ENCODE peak calls at places on chromosomes 12 and 14, in eight cellular contexts. One of them, this sample, is unnamed.

GRCh38 chr12:84910549-84911241 is 1.9 kb downstream of the SLC6A15 start:
- DNase-seq in upper lobe of right lung: peak; percentile 62
- DNase-seq in lung: no peak
- DNase-seq in astrocyte of the spinal cord: peak; percentile 63
- DNase-seq in foreskin keratinocyte: peak; percentile 61
- DNase-seq in bronchial epithelial cell: no peak
- DNase-seq in gastrocnemius medialis: no peak
- DNase-seq in astrocyte of the cerebellum: no peak
- DNase-seq in this sample: no peak

GRCh38 chr12:18998343-18999270 is 130.9 kb upstream of the PLEKHA5 start:
- DNase-seq in astrocyte of the cerebellum: peak; percentile 38
- DNase-seq in bronchial epithelial cell: peak; percentile 90
- DNase-seq in upper lobe of right lung: no peak
- DNase-seq in lung: peak; percentile 33
- DNase-seq in foreskin keratinocyte: peak; percentile 92
- DNase-seq in gastrocnemius medialis: no peak
- DNase-seq in astrocyte of the spinal cord: peak; percentile 61
- DNase-seq in this sample: peak; percentile 85

GRCh38 chr14:69901113-69901951 is 22.1 kb downstream of the SMOC1 start:
- DNase-seq in bronchial epithelial cell: peak; percentile 63
- DNase-seq in astrocyte of the cerebellum: peak; percentile 33
- DNase-seq in astrocyte of the spinal cord: no peak
- DNase-seq in lung: no peak
- DNase-seq in upper lobe of right lung: no peak
- DNase-seq in foreskin keratinocyte: peak; percentile 49
- DNase-seq in gastrocnemius medialis: no peak
- DNase-seq in this sample: no peak

GRCh38 chr12:91219919-91220318 is 37.3 kb upstream of the DCN start:
- DNase-seq in upper lobe of right lung: no peak
- DNase-seq in gastrocnemius medialis: no peak
- DNase-seq in lung: no peak
- DNase-seq in astrocyte of the cerebellum: no peak
- DNase-seq in foreskin keratinocyte: peak; percentile 71
- DNase-seq in astrocyte of the spinal cord: no peak
- DNase-seq in bronchial epithelial cell: peak; percentile 72
- DNase-seq in this sample: no peak

GRCh38 chr14:90871605-90872233 is 55.5 kb upstream of the TTC7B start:
- DNase-seq in bronchial epithelial cell: peak; percentile 91
- DNase-seq in foreskin keratinocyte: peak; percentile 85
- DNase-seq in astrocyte of the cerebellum: peak; percentile 26
- DNase-seq in upper lobe of right lung: no peak
- DNase-seq in astrocyte of the spinal cord: peak; percentile 55
- DNase-seq in gastrocnemius medialis: no peak
- DNase-seq in lung: no peak
- DNase-seq in this sample: peak; percentile 26

GRCh38 chr12:132638541-132639408 is 20.2 kb downstream of the P2RX2 start:
- DNase-seq in bronchial epithelial cell: peak; percentile 44
- DNase-seq in upper lobe of right lung: no peak
- DNase-seq in foreskin keratinocyte: peak; percentile 32
- DNase-seq in astrocyte of the cerebellum: no peak
- DNase-seq in astrocyte of the spinal cord: peak; percentile 51
- DNase-seq in lung: no peak
- DNase-seq in gastrocnemius medialis: peak; percentile 48
- DNase-seq in this sample: peak; percentile 53

GRCh38 chr12:52394836-52395405 is 9.5 kb upstream of the KRT84 start:
- DNase-seq in upper lobe of right lung: peak; percentile 57
- DNase-seq in lung: no peak
- DNase-seq in astrocyte of the spinal cord: no peak
- DNase-seq in gastrocnemius medialis: no peak
- DNase-seq in foreskin keratinocyte: no peak
- DNase-seq in bronchial epithelial cell: no peak
- DNase-seq in astrocyte of the cerebellum: no peak
- DNase-seq in this sample: no peak

GRCh38 chr12:53325539-53326061 is 4.2 kb upstream of the AAAS start:
- DNase-seq in upper lobe of right lung: peak; percentile 70
- DNase-seq in lung: no peak
- DNase-seq in astrocyte of the cerebellum: no peak
- DNase-seq in bronchial epithelial cell: no peak
- DNase-seq in gastrocnemius medialis: peak; percentile 30
- DNase-seq in foreskin keratinocyte: no peak
- DNase-seq in astrocyte of the spinal cord: no peak
- DNase-seq in this sample: no peak

GRCh38 chr12:27524489-27524835 is 456 bp downstream of the PPFIBP1 start:
- DNase-seq in astrocyte of the spinal cord: no peak
- DNase-seq in gastrocnemius medialis: no peak
- DNase-seq in foreskin keratinocyte: no peak
- DNase-seq in lung: no peak
- DNase-seq in astrocyte of the cerebellum: no peak
- DNase-seq in bronchial epithelial cell: no peak
- DNase-seq in upper lobe of right lung: no peak
- DNase-seq in this sample: no peak

GRCh38 chr12:27524839-27525238 is 833 bp downstream of the PPFIBP1 start:
- DNase-seq in astrocyte of the spinal cord: peak; percentile 61
- DNase-seq in astrocyte of the cerebellum: no peak
- DNase-seq in bronchial epithelial cell: peak; percentile 35
- DNase-seq in foreskin keratinocyte: peak; percentile 35
- DNase-seq in gastrocnemius medialis: no peak
- DNase-seq in lung: no peak
- DNase-seq in upper lobe of right lung: no peak
- DNase-seq in this sample: peak; percentile 35

GRCh38 chr12:27525373-27525772 is 1.4 kb downstream of the PPFIBP1 start:
- DNase-seq in upper lobe of right lung: no peak
- DNase-seq in lung: no peak
- DNase-seq in astrocyte of the spinal cord: peak; percentile 82
- DNase-seq in foreskin keratinocyte: peak; percentile 74
- DNase-seq in bronchial epithelial cell: peak; percentile 86
- DNase-seq in gastrocnemius medialis: no peak
- DNase-seq in astrocyte of the cerebellum: no peak
- DNase-seq in this sample: peak; percentile 59

GRCh38 chr12:27523305-27523641 is 733 bp upstream of the PPFIBP1 start:
- DNase-seq in upper lobe of right lung: no peak
- DNase-seq in foreskin keratinocyte: no peak
- DNase-seq in bronchial epithelial cell: no peak
- DNase-seq in astrocyte of the spinal cord: no peak
- DNase-seq in gastrocnemius medialis: no peak
- DNase-seq in lung: no peak
- DNase-seq in astrocyte of the cerebellum: no peak
- DNase-seq in this sample: peak; percentile 6

GRCh38 chr12:27523642-27524488 is at the start of gene PPFIBP1:
- DNase-seq in gastrocnemius medialis: peak; percentile 99
- DNase-seq in lung: peak; percentile 100
- DNase-seq in bronchial epithelial cell: peak; percentile 96
- DNase-seq in astrocyte of the cerebellum: peak; percentile 95
- DNase-seq in foreskin keratinocyte: peak; percentile 98
- DNase-seq in upper lobe of right lung: peak; percentile 99
- DNase-seq in astrocyte of the spinal cord: peak; percentile 99
- DNase-seq in this sample: peak; percentile 99
- TF ChIP-seq CTCF in gastrocnemius medialis: no peak
- TF ChIP-seq CTCF in lung: no peak
- TF ChIP-seq CTCF in bronchial epithelial cell: peak; percentile 50
- TF ChIP-seq CTCF in astrocyte of the cerebellum: peak; percentile 40
- TF ChIP-seq CTCF in foreskin keratinocyte: peak; percentile 52
- TF ChIP-seq CTCF in upper lobe of right lung: peak; percentile 26
- TF ChIP-seq CTCF in astrocyte of the spinal cord: peak; percentile 38
- TF ChIP-seq CTCF in this sample: peak; percentile 39

GRCh38 chr12:57523706-57524614 is 1.3 kb downstream of the MBD6 start:
- DNase-seq in lung: no peak
- DNase-seq in upper lobe of right lung: no peak
- DNase-seq in bronchial epithelial cell: no peak
- DNase-seq in astrocyte of the cerebellum: no peak
- DNase-seq in astrocyte of the spinal cord: no peak
- DNase-seq in gastrocnemius medialis: no peak
- DNase-seq in foreskin keratinocyte: no peak
- DNase-seq in this sample: no peak

GRCh38 chr12:57521475-57522018 is 1.1 kb upstream of the MBD6 start:
- DNase-seq in astrocyte of the cerebellum: no peak
- DNase-seq in gastrocnemius medialis: peak; percentile 73
- DNase-seq in astrocyte of the spinal cord: peak; percentile 58
- DNase-seq in bronchial epithelial cell: peak; percentile 52
- DNase-seq in lung: no peak
- DNase-seq in upper lobe of right lung: peak; percentile 77
- DNase-seq in foreskin keratinocyte: no peak
- DNase-seq in this sample: no peak

GRCh38 chr12:57520008-57520726 is at the start of gene DDIT3:
- DNase-seq in bronchial epithelial cell: peak; percentile 88
- DNase-seq in upper lobe of right lung: peak; percentile 100
- DNase-seq in foreskin keratinocyte: peak; percentile 95
- DNase-seq in gastrocnemius medialis: peak; percentile 100
- DNase-seq in lung: peak; percentile 99
- DNase-seq in astrocyte of the cerebellum: peak; percentile 94
- DNase-seq in astrocyte of the spinal cord: peak; percentile 99
- DNase-seq in this sample: peak; percentile 96

GRCh38 chr12:57522887-57523705 is 472 bp downstream of the MBD6 start:
- DNase-seq in astrocyte of the cerebellum: no peak
- DNase-seq in astrocyte of the spinal cord: peak; percentile 56
- DNase-seq in foreskin keratinocyte: no peak
- DNase-seq in lung: peak; percentile 76
- DNase-seq in bronchial epithelial cell: peak; percentile 29
- DNase-seq in upper lobe of right lung: peak; percentile 89
- DNase-seq in gastrocnemius medialis: peak; percentile 66
- DNase-seq in this sample: peak; percentile 28

DNA sequence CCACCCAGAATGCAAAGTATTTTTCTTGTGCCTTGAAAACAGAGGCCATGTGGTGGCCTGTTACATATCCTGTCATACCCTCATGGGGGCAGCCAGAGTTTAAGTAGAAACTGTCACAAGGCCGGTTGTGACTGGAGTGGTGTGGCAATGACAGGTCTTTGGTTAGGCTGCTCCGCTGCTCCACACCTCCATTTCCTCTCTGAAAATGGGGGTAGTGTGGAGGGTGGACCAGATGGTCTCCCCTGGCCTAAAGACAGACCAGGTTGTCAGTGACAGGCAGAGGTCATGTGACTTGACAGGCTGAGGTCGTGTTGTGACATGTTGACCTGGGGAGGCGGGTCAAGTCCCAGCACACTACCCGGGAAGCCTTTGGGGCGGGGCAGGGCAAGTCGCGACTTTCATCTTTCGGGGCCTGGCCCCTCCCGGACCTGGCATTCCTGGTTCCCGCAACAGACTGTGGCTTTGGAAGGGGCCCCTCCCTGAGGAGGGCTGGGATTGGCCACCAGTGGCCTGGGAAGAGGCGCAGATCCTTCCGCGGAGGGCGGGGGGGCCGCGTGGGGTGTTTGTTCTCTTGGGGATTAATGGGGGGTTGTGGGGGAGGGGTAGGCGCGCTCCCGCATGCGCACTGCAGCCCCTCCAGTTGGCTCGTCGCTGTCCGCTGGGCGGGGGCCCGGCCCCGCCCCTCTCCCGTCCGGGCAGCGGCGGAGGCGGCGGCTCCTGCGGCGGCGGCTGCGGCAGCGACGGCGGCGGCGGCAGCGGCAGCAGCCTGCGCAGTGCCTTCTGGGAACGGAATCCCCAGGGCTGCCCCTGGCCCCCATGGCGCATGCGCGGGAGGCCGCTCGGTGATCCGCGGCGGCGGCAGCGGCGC is at the start of gene MBD6:
- DNase-seq in upper lobe of right lung: peak; percentile 98
- DNase-seq in gastrocnemius medialis: peak; percentile 94
- DNase-seq in astrocyte of the spinal cord: peak; percentile 96
- DNase-seq in lung: peak; percentile 95
- DNase-seq in foreskin keratinocyte: peak; percentile 92
- DNase-seq in astrocyte of the cerebellum: peak; percentile 55
- DNase-seq in bronchial epithelial cell: peak; percentile 91
- DNase-seq in this sample: peak; percentile 92
- TF ChIP-seq CTCF in upper lobe of right lung: peak; percentile 24
- TF ChIP-seq CTCF in gastrocnemius medialis: no peak
- TF ChIP-seq CTCF in astrocyte of the spinal cord: no peak
- TF ChIP-seq CTCF in lung: no peak
- TF ChIP-seq CTCF in foreskin keratinocyte: no peak
- TF ChIP-seq CTCF in astrocyte of the cerebellum: no peak
- TF ChIP-seq CTCF in bronchial epithelial cell: no peak
- TF ChIP-seq CTCF in this sample: no peak

DNA sequence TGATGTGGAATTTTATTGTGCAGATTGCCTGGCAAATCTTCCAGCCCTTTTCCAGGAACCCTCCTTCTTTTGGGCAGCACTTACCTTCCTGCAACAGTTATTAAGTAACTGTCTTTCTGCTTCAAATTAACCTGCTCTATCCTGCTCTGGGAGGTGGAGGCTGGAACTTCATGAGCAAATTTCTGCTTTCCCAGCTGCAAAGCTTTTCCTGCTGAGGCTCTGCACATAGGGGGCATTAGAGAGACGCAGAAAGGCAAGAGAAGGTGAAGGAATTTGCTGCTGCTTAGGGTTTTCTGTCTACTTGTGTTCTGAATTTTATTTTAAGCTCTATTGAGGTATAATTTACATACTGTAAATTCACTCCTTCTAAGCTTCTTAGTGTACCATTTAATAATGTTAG is 259.2 kb downstream of the PCNX1 start:
- DNase-seq in gastrocnemius medialis: no peak
- DNase-seq in astrocyte of the spinal cord: peak; percentile 81
- DNase-seq in lung: no peak
- DNase-seq in bronchial epithelial cell: peak; percentile 75
- DNase-seq in foreskin keratinocyte: peak; percentile 79
- DNase-seq in astrocyte of the cerebellum: peak; percentile 69
- DNase-seq in upper lobe of right lung: no peak
- DNase-seq in this sample: peak; percentile 74
- TF ChIP-seq CTCF in gastrocnemius medialis: no peak
- TF ChIP-seq CTCF in astrocyte of the spinal cord: peak; percentile 93
- TF ChIP-seq CTCF in lung: no peak
- TF ChIP-seq CTCF in bronchial epithelial cell: peak; percentile 68
- TF ChIP-seq CTCF in foreskin keratinocyte: peak; percentile 76
- TF ChIP-seq CTCF in astrocyte of the cerebellum: peak; percentile 92
- TF ChIP-seq CTCF in upper lobe of right lung: peak; percentile 56
- TF ChIP-seq CTCF in this sample: peak; percentile 79

GRCh38 chr14:105433161-105433605 is 13.6 kb downstream of the MTA1 start:
- DNase-seq in gastrocnemius medialis: no peak
- DNase-seq in lung: no peak
- DNase-seq in upper lobe of right lung: no peak
- DNase-seq in foreskin keratinocyte: no peak
- DNase-seq in astrocyte of the cerebellum: no peak
- DNase-seq in bronchial epithelial cell: no peak
- DNase-seq in astrocyte of the spinal cord: no peak
- DNase-seq in this sample: no peak
- TF ChIP-seq CTCF in gastrocnemius medialis: no peak
- TF ChIP-seq CTCF in lung: no peak
- TF ChIP-seq CTCF in upper lobe of right lung: no peak
- TF ChIP-seq CTCF in foreskin keratinocyte: no peak
- TF ChIP-seq CTCF in astrocyte of the cerebellum: no peak
- TF ChIP-seq CTCF in bronchial epithelial cell: no peak
- TF ChIP-seq CTCF in astrocyte of the spinal cord: no peak
- TF ChIP-seq CTCF in this sample: no peak

GRCh38 chr12:48336564-48336963 is 14.2 kb downstream of the ZNF641 start:
- DNase-seq in gastrocnemius medialis: no peak
- DNase-seq in lung: no peak
- DNase-seq in astrocyte of the cerebellum: no peak
- DNase-seq in upper lobe of right lung: no peak
- DNase-seq in astrocyte of the spinal cord: no peak
- DNase-seq in bronchial epithelial cell: peak; percentile 16
- DNase-seq in foreskin keratinocyte: no peak
- DNase-seq in this sample: no peak
- TF ChIP-seq CTCF in gastrocnemius medialis: no peak
- TF ChIP-seq CTCF in lung: no peak
- TF ChIP-seq CTCF in astrocyte of the cerebellum: no peak
- TF ChIP-seq CTCF in upper lobe of right lung: no peak
- TF ChIP-seq CTCF in astrocyte of the spinal cord: peak; percentile 15
- TF ChIP-seq CTCF in bronchial epithelial cell: peak; percentile 47
- TF ChIP-seq CTCF in foreskin keratinocyte: peak; percentile 36
- TF ChIP-seq CTCF in this sample: peak; percentile 37

GRCh38 chr12:15910468-15910863 is 666 bp upstream of the DERA start:
- DNase-seq in bronchial epithelial cell: no peak
- DNase-seq in foreskin keratinocyte: no peak
- DNase-seq in upper lobe of right lung: no peak
- DNase-seq in gastrocnemius medialis: no peak
- DNase-seq in astrocyte of the spinal cord: no peak
- DNase-seq in astrocyte of the cerebellum: no peak
- DNase-seq in lung: no peak
- DNase-seq in this sample: no peak

GRCh38 chr12:15910864-15911696 is at the start of gene DERA:
- DNase-seq in lung: peak; percentile 81
- DNase-seq in bronchial epithelial cell: peak; percentile 66
- DNase-seq in astrocyte of the cerebellum: peak; percentile 24
- DNase-seq in gastrocnemius medialis: peak; percentile 73
- DNase-seq in foreskin keratinocyte: peak; percentile 69
- DNase-seq in astrocyte of the spinal cord: peak; percentile 78
- DNase-seq in upper lobe of right lung: peak; percentile 93
- DNase-seq in this sample: peak; percentile 52
- TF ChIP-seq CTCF in lung: no peak
- TF ChIP-seq CTCF in bronchial epithelial cell: peak; percentile 4
- TF ChIP-seq CTCF in astrocyte of the cerebellum: no peak
- TF ChIP-seq CTCF in gastrocnemius medialis: no peak
- TF ChIP-seq CTCF in foreskin keratinocyte: peak; percentile 7
- TF ChIP-seq CTCF in astrocyte of the spinal cord: no peak
- TF ChIP-seq CTCF in upper lobe of right lung: no peak
- TF ChIP-seq CTCF in this sample: peak; percentile 38